ENCODE peak calls at places on chromosome 2, in five cellular contexts. J is endothelial cell of umbilical vein, R is A549, Q is upper lobe of left lung, H is IMR-90. K is an unnamed sample.

GRCh38 chr2:54479422-54479821 is 23.3 kb downstream of the SPTBN1 start:
- DNase-seq in H (no peak), Q (no peak), R (no peak), J (peak), K (no peak)

GRCh38 chr2:42828487-42829416 is 36.4 kb upstream of the HAAO start:
- DNase-seq in R (peak), Q (peak), J (peak), H (peak), K (peak)

GRCh38 chr2:149686677-149687427 is 99.3 kb upstream of the MMADHC start:
- DNase-seq in J (no peak), R (no peak), Q (no peak), H (no peak), K (no peak)

GRCh38 chr2:140916410-140916809 is 1214.4 kb downstream of the LRP1B start:
- DNase-seq in J (no peak), R (no peak), H (no peak), Q (no peak), K (no peak)

GRCh38 chr2:122100371-122101150 is 345.1 kb downstream of the TSN start:
- DNase-seq in H (peak), Q (no peak), R (no peak), J (no peak), K (no peak)

GRCh38 chr2:208466133-208466919 is 59.7 kb downstream of the PTH2R start:
- DNase-seq in R (peak), H (peak), J (peak), Q (no peak), K (peak)

GRCh38 chr2:8241317-8241716 is 440.5 kb upstream of the ID2 start:
- DNase-seq in J (no peak), Q (no peak), H (no peak), R (no peak), K (no peak)

GRCh38 chr2:54331095-54331835 is 75.2 kb upstream of the TSPYL6 start:
- DNase-seq in Q (no peak), J (no peak), R (no peak), H (no peak), K (no peak)

GRCh38 chr2:45759310-45759851 is 107.9 kb downstream of the PRKCE start:
- DNase-seq in R (no peak), Q (no peak), J (no peak), H (peak), K (peak)

GRCh38 chr2:134228493-134228903 is 25.4 kb upstream of the MGAT5 start:
- DNase-seq in R (peak), J (no peak), Q (no peak), H (no peak), K (no peak)

GRCh38 chr2:83823238-83823637 is 635.8 kb downstream of the SUCLG1 start:
- DNase-seq in H (no peak), J (no peak), R (no peak), Q (no peak), K (no peak)

GRCh38 chr2:1591461-1591770 is 152.9 kb downstream of the PXDN start:
- DNase-seq in Q (peak), J (no peak), H (no peak), R (no peak), K (no peak)

GRCh38 chr2:227389231-227389630 is 1.5 kb upstream of the SCYGR1 start:
- DNase-seq in J (no peak), R (no peak), H (no peak), Q (no peak), K (no peak)

GRCh38 chr2:157468931-157469708 is 25.2 kb upstream of the CYTIP start:
- DNase-seq in J (peak), H (peak), R (no peak), Q (no peak), K (no peak)

GRCh38 chr2:202429164-202429980 is 53.2 kb downstream of the BMPR2 start:
- DNase-seq in Q (no peak), R (no peak), J (peak), H (peak), K (no peak)

GRCh38 chr2:221529943-221530652 is 42.0 kb downstream of the EPHA4 start:
- DNase-seq in R (peak), J (peak), H (peak), Q (no peak), K (peak)

DNA sequence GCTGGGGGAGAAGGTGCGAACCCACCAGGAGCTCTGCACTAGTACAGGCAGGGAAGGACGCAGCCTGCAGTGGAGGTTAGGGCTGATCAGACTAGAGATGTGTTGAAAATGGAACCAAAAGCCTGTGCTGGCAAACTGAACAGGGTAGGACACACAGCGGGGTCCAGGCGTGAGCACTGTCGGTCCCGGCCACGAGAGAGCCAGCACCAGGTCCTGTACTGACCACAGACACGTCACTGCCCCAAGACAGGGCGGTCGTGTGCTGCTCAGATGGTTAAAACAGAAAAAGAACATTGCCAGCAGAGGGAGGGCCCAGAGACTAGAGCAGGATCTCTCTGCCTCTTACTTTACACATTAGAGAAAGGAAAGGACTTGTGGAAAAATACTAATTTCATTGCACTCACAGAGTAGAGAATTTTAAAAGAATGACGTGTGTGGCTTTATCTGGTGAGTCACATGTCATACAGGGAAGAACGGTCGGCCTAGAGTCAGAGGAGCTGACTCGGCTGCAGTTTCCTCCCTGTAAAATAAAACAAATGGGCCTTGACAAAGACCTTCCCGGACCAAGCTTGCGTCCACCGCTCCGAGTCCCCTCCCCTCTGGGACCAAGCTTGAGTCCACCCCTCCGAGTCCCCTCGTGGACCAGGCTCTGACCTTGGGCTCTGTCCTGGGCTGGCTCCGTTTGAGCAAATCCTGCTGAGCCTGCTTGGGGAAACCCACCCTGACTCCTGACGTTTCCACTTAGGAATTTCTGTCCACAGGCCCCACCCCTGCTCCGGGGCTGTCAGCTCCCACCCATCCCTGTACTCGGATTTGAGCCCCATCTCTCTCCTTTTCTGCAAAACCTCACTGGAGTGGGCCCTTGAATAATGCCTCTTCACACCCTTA is 16.7 kb upstream of the ADI1 start:
- DNase-seq in R (peak), H (peak), J (peak), Q (peak), K (peak)
- TF ChIP-seq POLR2A in R (peak), H (peak), J (peak), Q (peak), K (peak)

GRCh38 chr2:135742307-135742838 is 718 bp downstream of the UBXN4 start:
- DNase-seq in R (peak), H (peak), Q (peak), J (peak), K (no peak)
- TF ChIP-seq POLR2A in R (no peak), H (peak), Q (peak), J (no peak), K (no peak)

DNA sequence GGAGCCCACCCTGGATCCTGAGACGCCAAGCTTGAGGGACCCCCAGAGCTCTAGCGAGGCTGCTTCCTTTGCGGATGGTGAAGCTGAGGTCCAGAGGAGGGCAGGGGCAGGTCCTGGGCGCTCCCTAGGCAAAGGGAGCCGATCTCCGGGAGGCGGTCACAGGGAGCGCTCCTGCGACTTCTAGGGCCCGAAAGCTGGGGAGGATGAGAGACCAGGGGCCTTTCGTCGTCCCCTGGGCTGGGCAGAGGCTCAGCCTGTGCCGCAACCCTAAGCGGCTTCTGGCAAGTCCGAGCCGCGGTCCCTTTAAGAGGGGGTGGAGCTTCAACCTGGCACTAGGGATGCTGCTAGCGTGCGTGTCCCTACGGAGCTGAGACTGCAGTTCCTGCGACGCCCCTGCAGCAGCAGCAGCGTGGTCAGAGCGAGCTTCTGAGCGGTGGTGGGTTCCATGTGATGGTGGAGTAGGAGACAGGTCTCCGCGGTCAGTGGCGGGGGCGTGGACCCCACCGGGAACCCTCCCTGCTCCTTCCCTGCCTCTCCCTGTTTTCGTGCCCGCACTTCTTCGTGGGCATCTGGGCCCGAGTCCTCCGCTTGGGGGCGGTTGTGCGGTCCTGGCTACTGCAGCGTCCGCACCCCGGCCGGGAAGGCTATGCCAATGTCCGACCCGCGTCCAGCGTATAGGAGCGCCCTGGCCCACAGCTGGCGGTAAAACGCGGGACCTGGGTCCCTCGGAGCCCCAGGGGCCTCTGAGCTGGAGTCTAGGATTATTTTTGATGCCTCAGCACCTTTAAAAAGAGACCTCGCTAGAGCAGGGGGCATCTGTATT is 154.6 kb downstream of the CCDC74A start:
- DNase-seq in J (peak), R (peak), H (peak), Q (peak), K (peak)
- TF ChIP-seq POLR2A in J (peak), R (peak), H (peak), Q (peak), K (peak)

DNA sequence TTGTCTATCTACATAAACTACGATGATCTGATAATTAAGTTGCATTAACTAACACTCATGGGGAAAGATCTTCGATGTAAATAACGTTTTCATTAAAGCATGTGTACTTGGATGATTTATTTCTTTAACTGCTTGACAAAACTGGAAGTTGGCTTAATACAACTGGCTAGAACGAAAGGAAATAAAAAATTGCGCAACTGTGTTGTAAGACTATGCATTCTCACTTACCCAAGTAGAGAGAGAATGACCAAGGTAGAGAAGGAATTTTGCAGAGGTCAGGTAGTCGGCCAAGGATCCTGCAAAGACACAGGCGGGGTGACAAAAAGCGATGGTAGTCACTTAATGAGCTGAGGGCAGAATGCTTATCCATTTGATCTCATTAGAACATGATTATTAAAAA is 1.0 kb downstream of the SLC40A1 start:
- DNase-seq in Q (no peak), H (peak), R (no peak), J (peak), K (no peak)
- TF ChIP-seq POLR2A in Q (no peak), H (no peak), R (no peak), J (no peak), K (no peak)

GRCh38 chr2:43877782-43878464 is 39.2 kb downstream of the ABCG8 start:
- DNase-seq in H (peak), J (peak), R (peak), Q (no peak), K (peak)

GRCh38 chr2:43874776-43875451 is 36.1 kb downstream of the ABCG8 start:
- DNase-seq in H (no peak), Q (peak), J (no peak), R (no peak), K (no peak)

GRCh38 chr2:43872151-43872550 is 33.4 kb downstream of the ABCG8 start:
- DNase-seq in Q (no peak), R (no peak), H (no peak), J (no peak), K (no peak)
- TF ChIP-seq POLR2A in Q (no peak), R (no peak), H (no peak), J (no peak), K (no peak)

GRCh38 chr2:234864518-234864917 is 87.3 kb upstream of the SH3BP4 start:
- DNase-seq in H (no peak), Q (no peak), R (no peak), J (no peak), K (no peak)
- TF ChIP-seq POLR2A in H (no peak), Q (no peak), R (no peak), J (no peak), K (no peak)

GRCh38 chr2:113886479-113887383 is 3.2 kb upstream of the ACTR3 start:
- DNase-seq in Q (no peak), H (peak), R (peak), J (no peak), K (no peak)
- TF ChIP-seq POLR2A in Q (peak), H (no peak), R (no peak), J (no peak), K (no peak)

DNA sequence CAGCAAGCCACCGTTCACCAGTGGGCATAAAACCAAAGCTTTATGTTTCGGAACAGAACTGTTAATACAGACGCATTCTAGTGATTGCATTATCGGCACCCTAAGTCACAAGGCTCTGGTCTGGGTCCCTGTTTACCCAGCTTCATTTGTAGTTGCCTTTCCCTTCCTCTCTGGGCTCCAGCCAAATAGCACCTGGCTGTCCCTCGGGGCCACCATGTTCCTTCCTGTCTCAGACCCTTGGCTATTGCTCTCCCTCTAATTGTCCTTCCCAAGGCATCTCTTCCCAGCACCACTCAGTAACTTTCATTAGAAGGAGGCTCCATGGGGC is 75.3 kb downstream of the SDC1 start:
- DNase-seq in R (no peak), H (no peak), Q (no peak), J (no peak), K (no peak)
- TF ChIP-seq POLR2A in R (no peak), H (no peak), Q (no peak), J (no peak), K (no peak)